ENCODE peak calls at places on chromosomes 11 and 22, in six cellular contexts. B, M, G, O, T and U are unnamed samples.

GRCh38 chr11:129694538-129694937 is 121.1 kb upstream of the TMEM45B start:
- DNase-seq in T (no peak), O (no peak), M (peak; percentile 32), G (no peak), B (no peak), U (no peak)

GRCh38 chr11:45335434-45335833 is 49.3 kb upstream of the SYT13 start:
- DNase-seq in G (no peak), M (no peak), O (no peak), T (no peak), B (no peak), U (no peak)

GRCh38 chr11:134638796-134639540 is 226.9 kb upstream of the B3GAT1 start:
- DNase-seq in M (no peak), G (no peak), B (no peak), O (no peak), T (no peak), U (no peak)

GRCh38 chr11:115066111-115066660 is 387.9 kb downstream of the NXPE2 start:
- DNase-seq in T (no peak), O (no peak), M (no peak), B (no peak), G (no peak), U (no peak)

GRCh38 chr22:44045171-44045570 is 21.1 kb downstream of the PARVB start:
- DNase-seq in G (no peak), B (no peak), T (no peak), O (no peak), M (no peak), U (no peak)

GRCh38 chr11:32006799-32007388 is 84.0 kb upstream of the RCN1 start:
- DNase-seq in M (peak; percentile 84), B (no peak), T (peak; percentile 53), G (no peak), O (no peak), U (peak; percentile 26)

GRCh38 chr11:119729581-119730346 is 764 bp upstream of the NECTIN1 start:
- DNase-seq in B (peak; percentile 76), M (peak; percentile 60), O (peak; percentile 72), T (no peak), G (peak; percentile 64), U (no peak)

GRCh38 chr11:101567086-101567485 is 16.7 kb downstream of the TRPC6 start:
- DNase-seq in G (no peak), B (no peak), T (no peak), M (peak; percentile 74), O (no peak), U (no peak)

GRCh38 chr11:69861901-69862300 is 42.7 kb upstream of the FGF3 start:
- DNase-seq in B (no peak), T (no peak), M (no peak), O (no peak), G (no peak), U (no peak)

GRCh38 chr11:97140885-97141494 is 751.2 kb downstream of the JRKL start:
- DNase-seq in T (no peak), G (no peak), O (no peak), M (peak; percentile 66), B (no peak), U (no peak)

GRCh38 chr11:12853325-12853651 is 155.8 kb upstream of the RASSF10 start:
- DNase-seq in O (no peak), B (no peak), G (no peak), T (no peak), M (no peak), U (no peak)

GRCh38 chr11:32071811-32072210 is 19.1 kb upstream of the RCN1 start:
- DNase-seq in O (no peak), B (no peak), T (peak; percentile 35), M (peak; percentile 61), G (no peak), U (no peak)

GRCh38 chr11:19441752-19442553 is 201.2 kb upstream of the E2F8 start:
- DNase-seq in B (no peak), M (no peak), T (peak; percentile 42), O (peak; percentile 75), G (peak; percentile 70), U (no peak)

GRCh38 chr11:9231848-9232177 is 33.3 kb downstream of the DENND5A start:
- DNase-seq in T (no peak), B (no peak), G (no peak), M (peak; percentile 62), O (no peak), U (peak; percentile 26)

DNA sequence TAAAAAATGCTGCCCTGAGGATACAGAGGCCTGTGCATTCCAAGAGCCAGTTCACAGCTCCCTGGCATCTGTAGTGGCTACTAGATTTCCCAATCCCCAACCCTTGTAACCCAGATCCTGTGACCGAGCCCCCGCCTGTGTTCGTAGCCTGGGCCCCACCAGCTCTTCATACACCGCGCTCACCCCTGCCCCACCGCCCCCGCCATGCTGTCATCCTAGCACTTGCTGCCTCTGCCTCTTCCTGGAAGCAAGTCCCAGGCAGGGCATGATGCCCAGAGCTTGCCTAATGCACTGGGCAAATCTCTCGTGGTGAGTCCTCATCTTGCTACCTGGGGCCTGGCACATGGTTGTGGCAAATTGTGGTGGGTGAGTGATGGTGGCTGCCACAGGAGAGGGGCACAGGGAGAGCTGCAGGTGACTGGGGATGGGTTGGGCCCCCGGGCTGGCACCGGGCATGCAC is 7.1 kb downstream of the MGAT3 start:
- DNase-seq in O (no peak), G (no peak), T (no peak), M (no peak), B (peak; percentile 87), U (no peak)
- H3K4me1 ChIP-seq in O (no peaks in the 10 kb centered on the region), G (no peaks in the 10 kb centered on the region), T (peaks cover 8% of the 10 kb centered on the region), M (no peaks in the 10 kb centered on the region), B (peaks cover 13% of the 10 kb centered on the region), U (no peaks in the 10 kb centered on the region)

DNA sequence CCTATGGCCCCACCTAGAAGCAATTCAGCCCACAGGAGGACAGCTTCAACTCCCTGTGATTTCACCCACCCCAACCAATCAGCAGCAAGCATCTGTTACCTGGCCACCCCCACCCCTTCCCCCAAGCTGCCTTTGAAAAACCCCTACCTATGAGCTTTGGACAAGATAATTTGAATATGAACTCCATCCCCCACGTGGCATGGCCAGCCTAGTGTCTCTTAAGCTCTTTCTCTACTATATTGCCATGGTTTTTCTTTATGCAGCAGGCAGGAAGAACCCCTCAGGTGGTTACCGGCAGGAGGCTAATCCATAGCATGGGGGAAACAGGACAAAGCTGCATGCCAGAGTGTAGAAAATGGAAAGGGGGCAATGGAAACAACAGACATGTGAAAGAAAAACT is 29.0 kb downstream of the CTSC start:
- DNase-seq in B (no peak), T (no peak), O (no peak), M (peak; percentile 92), G (no peak), U (no peak)
- H3K4me1 ChIP-seq in B (no peaks in the 10 kb centered on the region), T (peaks cover 5% of the 10 kb centered on the region), O (no peaks in the 10 kb centered on the region), M (peaks cover 62% of the 10 kb centered on the region), G (no peaks in the 10 kb centered on the region), U (peaks cover 1% of the 10 kb centered on the region)

DNA sequence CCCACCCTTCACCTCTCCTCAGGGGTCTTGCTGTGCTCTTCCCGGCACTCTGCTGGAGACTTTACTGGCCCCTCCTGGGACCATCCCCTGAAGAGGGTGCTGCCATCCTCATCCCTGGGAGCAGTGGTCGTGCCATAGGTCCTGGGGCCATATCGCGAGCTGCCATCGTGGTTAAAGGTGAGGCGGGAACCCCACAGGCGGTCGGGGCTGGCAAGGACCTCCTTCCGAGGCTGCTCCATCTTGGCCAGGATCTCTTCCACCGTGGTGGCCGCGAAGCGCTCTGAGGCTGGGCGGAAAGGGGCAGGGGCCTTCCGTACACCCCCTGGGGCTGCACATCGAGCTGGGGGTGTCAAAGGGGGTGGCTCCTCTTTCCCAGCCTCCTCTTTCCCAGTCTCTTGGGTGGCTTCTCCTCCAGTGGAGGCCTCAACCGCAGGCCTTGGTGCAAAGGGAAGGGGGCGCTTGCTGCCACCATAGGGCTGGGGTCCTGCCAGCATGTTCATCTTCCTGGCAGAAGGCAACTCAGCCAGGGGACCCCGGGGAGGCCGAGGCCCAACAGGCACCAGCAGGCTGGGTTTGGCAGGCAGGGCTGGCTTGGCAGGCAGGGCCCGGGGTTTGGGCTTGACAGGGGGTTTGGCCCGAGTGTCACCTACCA is 4.6 kb downstream of the TNKS1BP1 start:
- DNase-seq in M (no peak), G (no peak), B (peak; percentile 53), T (no peak), O (peak; percentile 56), U (no peak)
- H3K4me1 ChIP-seq in M (peaks cover 34% of the 10 kb centered on the region), G (peaks cover 65% of the 10 kb centered on the region), B (peaks cover 64% of the 10 kb centered on the region), T (peaks cover 36% of the 10 kb centered on the region), O (peaks cover 41% of the 10 kb centered on the region), U (peaks cover 18% of the 10 kb centered on the region)

GRCh38 chr22:46090051-46090591 is 60.2 kb upstream of the PPARA start:
- DNase-seq in G (peak; percentile 42), T (no peak), B (peak; percentile 90), O (peak; percentile 92), M (no peak), U (no peak)
- H3K4me1 ChIP-seq in G (peaks cover 100% of the 10 kb centered on the region), T (no peaks in the 10 kb centered on the region), B (peaks cover 98% of the 10 kb centered on the region), O (peaks cover 72% of the 10 kb centered on the region), M (no peaks in the 10 kb centered on the region), U (peaks cover 4% of the 10 kb centered on the region)